ENCODE peak calls at places on chromosomes 1 and 21, in four cellular contexts. J, M, I and D are unnamed samples.

GRCh38 chr1:229714964-229715603 is 89.0 kb downstream of the URB2 start:
- DNase-seq in J (peak), M (no peak), I (no peak), D (no peak)

GRCh38 chr1:116835161-116835560 is 74.6 kb upstream of the PTGFRN start:
- DNase-seq in J (no peak), M (no peak), I (no peak), D (no peak)

GRCh38 chr1:29700522-29700921 is 464.2 kb downstream of the PTPRU start:
- DNase-seq in J (no peak), M (no peak), I (no peak), D (no peak)

GRCh38 chr1:157085416-157085815 is 14.2 kb downstream of the ETV3L start:
- DNase-seq in J (no peak), M (no peak), I (no peak), D (no peak)

GRCh38 chr21:31895069-31895851 is 22.4 kb downstream of the HUNK start:
- DNase-seq in J (no peak), M (no peak), I (no peak), D (no peak)

GRCh38 chr1:171500803-171501202 is 15.5 kb downstream of the PRRC2C start:
- DNase-seq in J (no peak), M (no peak), I (no peak), D (no peak)

GRCh38 chr1:29567257-29567656 is 330.9 kb downstream of the PTPRU start:
- DNase-seq in J (no peak), M (no peak), I (no peak), D (no peak)

GRCh38 chr1:109931189-109931672 is 20.6 kb downstream of the CSF1 start:
- DNase-seq in J (peak), M (no peak), I (peak), D (peak)

GRCh38 chr1:200316148-200316803 is 93.6 kb downstream of the ZNF281 start:
- DNase-seq in J (no peak), M (no peak), I (no peak), D (no peak)